ENCODE peak calls at places on chromosomes 3 and 15, in five cellular contexts. One of them, this sample, is unnamed.

GRCh38 chr15:78550815-78551214 is 10.6 kb downstream of the PSMA4 start:
- DNase-seq in HepG2: no peak
- DNase-seq in prostate gland: no peak
- DNase-seq in transverse colon: no peak
- DNase-seq in SK-N-MC: no peak
- DNase-seq in this sample: no peak

GRCh38 chr15:83922895-83923294 is 269.0 kb downstream of the ADAMTSL3 start:
- DNase-seq in HepG2: no peak
- DNase-seq in prostate gland: no peak
- DNase-seq in transverse colon: no peak
- DNase-seq in SK-N-MC: no peak
- DNase-seq in this sample: no peak

GRCh38 chr3:129345971-129346370 is 67.3 kb downstream of the HMCES start:
- DNase-seq in HepG2: no peak
- DNase-seq in prostate gland: no peak
- DNase-seq in transverse colon: no peak
- DNase-seq in SK-N-MC: no peak
- DNase-seq in this sample: no peak

GRCh38 chr15:101258238-101259144 is 6.6 kb upstream of the CHSY1 start:
- DNase-seq in HepG2: peak
- DNase-seq in prostate gland: peak
- DNase-seq in transverse colon: peak
- DNase-seq in SK-N-MC: peak
- DNase-seq in this sample: peak

GRCh38 chr3:140727886-140728285 is 50.0 kb downstream of the TRIM42 start:
- DNase-seq in HepG2: peak
- DNase-seq in prostate gland: no peak
- DNase-seq in transverse colon: no peak
- DNase-seq in SK-N-MC: no peak
- DNase-seq in this sample: no peak

GRCh38 chr15:45376967-45377629 is 1.2 kb downstream of the GATM start:
- DNase-seq in HepG2: no peak
- DNase-seq in prostate gland: no peak
- DNase-seq in transverse colon: no peak
- DNase-seq in SK-N-MC: no peak
- DNase-seq in this sample: no peak

GRCh38 chr15:63502137-63502801 is 2.1 kb upstream of the USP3 start:
- DNase-seq in HepG2: peak
- DNase-seq in prostate gland: peak
- DNase-seq in transverse colon: peak
- DNase-seq in SK-N-MC: no peak
- DNase-seq in this sample: no peak

GRCh38 chr3:36212291-36212690 is 168.0 kb upstream of the STAC start:
- DNase-seq in HepG2: no peak
- DNase-seq in prostate gland: no peak
- DNase-seq in transverse colon: no peak
- DNase-seq in SK-N-MC: no peak
- DNase-seq in this sample: no peak

GRCh38 chr3:27312044-27312668 is 57.0 kb downstream of the NEK10 start:
- DNase-seq in HepG2: peak
- DNase-seq in prostate gland: peak
- DNase-seq in transverse colon: no peak
- DNase-seq in SK-N-MC: peak
- DNase-seq in this sample: no peak

GRCh38 chr15:69210574-69210973 is 50.1 kb downstream of the GLCE start:
- DNase-seq in HepG2: no peak
- DNase-seq in prostate gland: no peak
- DNase-seq in transverse colon: no peak
- DNase-seq in SK-N-MC: no peak
- DNase-seq in this sample: no peak

GRCh38 chr3:115475178-115476041 is 147.9 kb upstream of the GAP43 start:
- DNase-seq in HepG2: no peak
- DNase-seq in prostate gland: no peak
- DNase-seq in transverse colon: no peak
- DNase-seq in SK-N-MC: no peak
- DNase-seq in this sample: no peak

GRCh38 chr15:78390242-78390641 is 47.8 kb upstream of the IREB2 start:
- DNase-seq in HepG2: no peak
- DNase-seq in prostate gland: no peak
- DNase-seq in transverse colon: no peak
- DNase-seq in SK-N-MC: no peak
- DNase-seq in this sample: no peak

GRCh38 chr15:47194718-47195117 is 522.6 kb upstream of the SEMA6D start:
- DNase-seq in HepG2: peak
- DNase-seq in prostate gland: no peak
- DNase-seq in transverse colon: no peak
- DNase-seq in SK-N-MC: peak
- DNase-seq in this sample: no peak

GRCh38 chr15:25930931-25931330 is 67.8 kb upstream of the ATP10A start:
- DNase-seq in HepG2: no peak
- DNase-seq in prostate gland: no peak
- DNase-seq in transverse colon: no peak
- DNase-seq in SK-N-MC: no peak
- DNase-seq in this sample: no peak

GRCh38 chr15:79170256-79170664 is 79.7 kb upstream of the RASGRF1 start:
- DNase-seq in HepG2: no peak
- DNase-seq in prostate gland: no peak
- DNase-seq in transverse colon: no peak
- DNase-seq in SK-N-MC: no peak
- DNase-seq in this sample: no peak

GRCh38 chr3:117919611-117920010 is 1115.0 kb downstream of the IGSF11 start:
- DNase-seq in HepG2: no peak
- DNase-seq in prostate gland: no peak
- DNase-seq in transverse colon: no peak
- DNase-seq in SK-N-MC: no peak
- DNase-seq in this sample: no peak

GRCh38 chr15:28954466-28955159 is 68.8 kb downstream of the APBA2 start:
- DNase-seq in HepG2: no peak
- DNase-seq in prostate gland: no peak
- DNase-seq in transverse colon: no peak
- DNase-seq in SK-N-MC: no peak
- DNase-seq in this sample: peak

GRCh38 chr3:66165679-66166078 is 55.1 kb upstream of the SLC25A26 start:
- DNase-seq in HepG2: no peak
- DNase-seq in prostate gland: no peak
- DNase-seq in transverse colon: no peak
- DNase-seq in SK-N-MC: no peak
- DNase-seq in this sample: no peak

GRCh38 chr3:23459915-23460546 is 256.9 kb downstream of the UBE2E2 start:
- DNase-seq in HepG2: no peak
- DNase-seq in prostate gland: no peak
- DNase-seq in transverse colon: no peak
- DNase-seq in SK-N-MC: no peak
- DNase-seq in this sample: no peak

GRCh38 chr3:107208796-107209195 is 168.4 kb upstream of the CCDC54 start:
- DNase-seq in HepG2: no peak
- DNase-seq in prostate gland: no peak
- DNase-seq in transverse colon: no peak
- DNase-seq in SK-N-MC: no peak
- DNase-seq in this sample: no peak

GRCh38 chr15:51283026-51283425 is 55.4 kb downstream of the CYP19A1 start:
- DNase-seq in HepG2: no peak
- DNase-seq in prostate gland: no peak
- DNase-seq in transverse colon: no peak
- DNase-seq in SK-N-MC: no peak
- DNase-seq in this sample: no peak

GRCh38 chr3:187022403-187023029 is 92.2 kb downstream of the ST6GAL1 start:
- DNase-seq in HepG2: no peak
- DNase-seq in prostate gland: no peak
- DNase-seq in transverse colon: no peak
- DNase-seq in SK-N-MC: no peak
- DNase-seq in this sample: no peak

GRCh38 chr3:143443851-143444331 is 324.3 kb downstream of the CHST2 start:
- DNase-seq in HepG2: no peak
- DNase-seq in prostate gland: no peak
- DNase-seq in transverse colon: peak
- DNase-seq in SK-N-MC: peak
- DNase-seq in this sample: peak

GRCh38 chr3:10707089-10707983 is 108.7 kb upstream of the SLC6A11 start:
- DNase-seq in HepG2: no peak
- DNase-seq in prostate gland: no peak
- DNase-seq in transverse colon: no peak
- DNase-seq in SK-N-MC: no peak
- DNase-seq in this sample: no peak

GRCh38 chr15:67991706-67992105 is 62.4 kb upstream of the PIAS1 start:
- DNase-seq in HepG2: no peak
- DNase-seq in prostate gland: no peak
- DNase-seq in transverse colon: no peak
- DNase-seq in SK-N-MC: no peak
- DNase-seq in this sample: no peak

GRCh38 chr3:14457999-14458398 is 55.6 kb downstream of the SLC6A6 start:
- DNase-seq in HepG2: no peak
- DNase-seq in prostate gland: no peak
- DNase-seq in transverse colon: no peak
- DNase-seq in SK-N-MC: no peak
- DNase-seq in this sample: no peak
- TF ChIP-seq POLR2AphosphoS5 in HepG2: no peak
- TF ChIP-seq POLR2AphosphoS5 in prostate gland: no peak
- TF ChIP-seq POLR2AphosphoS5 in transverse colon: no peak
- TF ChIP-seq POLR2AphosphoS5 in SK-N-MC: no peak
- TF ChIP-seq POLR2AphosphoS5 in this sample: no peak

GRCh38 chr15:42581272-42581730 is 5.9 kb downstream of the STARD9 start:
- DNase-seq in HepG2: peak
- DNase-seq in prostate gland: peak
- DNase-seq in transverse colon: peak
- DNase-seq in SK-N-MC: no peak
- DNase-seq in this sample: peak
- TF ChIP-seq POLR2AphosphoS5 in HepG2: no peak
- TF ChIP-seq POLR2AphosphoS5 in prostate gland: peak
- TF ChIP-seq POLR2AphosphoS5 in transverse colon: peak
- TF ChIP-seq POLR2AphosphoS5 in SK-N-MC: no peak
- TF ChIP-seq POLR2AphosphoS5 in this sample: peak

DNA sequence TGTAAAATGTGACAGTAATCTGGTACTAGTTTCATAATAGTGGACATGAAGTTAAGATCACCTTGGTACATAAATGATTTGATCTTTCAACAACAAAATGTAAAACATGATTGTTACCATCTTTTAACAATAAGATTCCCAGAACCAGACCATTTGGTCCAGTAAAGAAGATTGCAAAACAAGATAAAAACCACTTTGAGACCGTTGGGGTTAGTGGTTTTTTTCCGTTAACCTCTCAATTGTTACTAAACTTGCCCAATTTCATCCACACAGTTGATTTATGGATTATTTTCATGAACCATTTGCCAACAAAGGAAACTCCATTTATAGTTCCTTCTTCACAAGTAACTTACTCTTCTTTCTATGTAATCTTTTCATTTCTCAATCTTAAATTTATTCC is 53.8 kb downstream of the ATP8B4 start:
- DNase-seq in HepG2: no peak
- DNase-seq in prostate gland: no peak
- DNase-seq in transverse colon: no peak
- DNase-seq in SK-N-MC: no peak
- DNase-seq in this sample: no peak
- TF ChIP-seq POLR2AphosphoS5 in HepG2: no peak
- TF ChIP-seq POLR2AphosphoS5 in prostate gland: no peak
- TF ChIP-seq POLR2AphosphoS5 in transverse colon: no peak
- TF ChIP-seq POLR2AphosphoS5 in SK-N-MC: no peak
- TF ChIP-seq POLR2AphosphoS5 in this sample: no peak

DNA sequence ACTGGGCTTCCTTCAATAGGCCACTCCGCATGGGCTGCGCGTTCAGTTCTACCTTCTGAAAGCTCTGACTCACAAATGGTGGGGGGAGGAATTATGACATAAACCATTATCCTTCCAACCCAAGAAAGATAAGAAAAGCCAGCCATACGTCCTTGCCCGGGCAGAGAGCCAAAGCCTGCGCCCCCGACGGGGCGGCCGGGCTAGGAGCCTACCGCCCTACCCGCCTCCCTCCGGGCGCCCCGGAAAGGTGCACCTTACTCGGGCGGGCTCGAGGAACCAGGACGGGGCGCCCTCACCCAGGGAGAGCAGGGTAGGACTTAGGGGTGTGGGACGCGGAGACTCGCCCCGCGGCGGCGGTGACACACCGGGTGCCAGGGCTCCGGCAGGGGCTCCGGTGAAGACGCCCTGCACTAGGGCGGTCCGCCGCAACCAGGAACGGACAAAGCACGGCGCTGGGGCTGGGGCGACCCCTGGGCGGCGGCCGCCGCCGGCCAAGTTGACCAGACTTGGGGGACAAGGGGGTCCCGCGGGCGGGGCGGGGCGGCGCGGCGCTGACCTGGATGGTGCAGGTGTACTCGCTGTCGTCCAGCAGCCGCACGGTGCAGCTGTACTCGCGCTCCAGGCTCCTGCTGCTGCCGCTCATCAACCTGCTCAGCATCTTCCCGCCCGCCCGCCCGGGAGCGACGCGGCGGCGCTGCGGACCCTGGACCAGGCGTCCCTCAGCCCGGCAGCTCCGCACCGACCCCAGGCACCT is 497 bp downstream of the FRMD5 start:
- DNase-seq in HepG2: no peak
- DNase-seq in prostate gland: no peak
- DNase-seq in transverse colon: peak
- DNase-seq in SK-N-MC: no peak
- DNase-seq in this sample: peak
- TF ChIP-seq POLR2AphosphoS5 in HepG2: no peak
- TF ChIP-seq POLR2AphosphoS5 in prostate gland: no peak
- TF ChIP-seq POLR2AphosphoS5 in transverse colon: no peak
- TF ChIP-seq POLR2AphosphoS5 in SK-N-MC: no peak
- TF ChIP-seq POLR2AphosphoS5 in this sample: no peak

GRCh38 chr15:88403461-88403860 is 63.7 kb downstream of the MRPL46 start:
- DNase-seq in HepG2: no peak
- DNase-seq in prostate gland: no peak
- DNase-seq in transverse colon: no peak
- DNase-seq in SK-N-MC: no peak
- DNase-seq in this sample: no peak

GRCh38 chr15:88400069-88400468 is 67.1 kb downstream of the MRPL46 start:
- DNase-seq in HepG2: no peak
- DNase-seq in prostate gland: no peak
- DNase-seq in transverse colon: no peak
- DNase-seq in SK-N-MC: no peak
- DNase-seq in this sample: no peak

GRCh38 chr15:88401269-88401971 is 65.8 kb downstream of the MRPL46 start:
- DNase-seq in HepG2: no peak
- DNase-seq in prostate gland: no peak
- DNase-seq in transverse colon: no peak
- DNase-seq in SK-N-MC: no peak
- DNase-seq in this sample: no peak

GRCh38 chr15:88400591-88400990 is 66.6 kb downstream of the MRPL46 start:
- DNase-seq in HepG2: no peak
- DNase-seq in prostate gland: no peak
- DNase-seq in transverse colon: no peak
- DNase-seq in SK-N-MC: no peak
- DNase-seq in this sample: no peak

GRCh38 chr15:88401972-88402656 is 65.1 kb downstream of the MRPL46 start:
- DNase-seq in HepG2: no peak
- DNase-seq in prostate gland: no peak
- DNase-seq in transverse colon: peak
- DNase-seq in SK-N-MC: no peak
- DNase-seq in this sample: no peak
- TF ChIP-seq POLR2AphosphoS5 in HepG2: no peak
- TF ChIP-seq POLR2AphosphoS5 in prostate gland: no peak
- TF ChIP-seq POLR2AphosphoS5 in transverse colon: no peak
- TF ChIP-seq POLR2AphosphoS5 in SK-N-MC: no peak
- TF ChIP-seq POLR2AphosphoS5 in this sample: no peak

GRCh38 chr3:101827211-101828174 is 21.8 kb upstream of the NFKBIZ start:
- DNase-seq in HepG2: peak
- DNase-seq in prostate gland: peak
- DNase-seq in transverse colon: peak
- DNase-seq in SK-N-MC: no peak
- DNase-seq in this sample: peak
- TF ChIP-seq POLR2AphosphoS5 in HepG2: peak
- TF ChIP-seq POLR2AphosphoS5 in prostate gland: peak
- TF ChIP-seq POLR2AphosphoS5 in transverse colon: peak
- TF ChIP-seq POLR2AphosphoS5 in SK-N-MC: no peak
- TF ChIP-seq POLR2AphosphoS5 in this sample: peak

This sample was measured in sigmoid colon.